ENCODE peak calls at places on chromosomes 16 and 17, in six cellular contexts. L is GM04504, M is pancreas, K is retina, X is NCI-H345, Y is AG10803. D is an unnamed sample.

GRCh38 chr17:48505788-48506187 is 25.0 kb downstream of the HOXB1 start:
- DNase-seq in Y (peak), M (no peak), X (peak), L (peak), K (no peak), D (no peak)

GRCh38 chr17:29149431-29150064 is 30.6 kb downstream of the MYO18A start:
- DNase-seq in X (peak), L (no peak), K (no peak), Y (no peak), M (peak), D (no peak)

GRCh38 chr17:55996826-55997225 is 156.4 kb upstream of the ANKFN1 start:
- DNase-seq in X (no peak), K (no peak), L (no peak), Y (no peak), M (no peak), D (no peak)

GRCh38 chr16:19808061-19808621 is 76.5 kb downstream of the GPRC5B start:
- DNase-seq in M (peak), K (peak), Y (no peak), L (no peak), X (no peak), D (no peak)

GRCh38 chr17:12734852-12735430 is 54.4 kb upstream of the ARHGAP44 start:
- DNase-seq in M (no peak), Y (no peak), X (no peak), K (peak), L (no peak), D (no peak)

GRCh38 chr16:27795992-27796614 is 246.2 kb downstream of the KATNIP start:
- DNase-seq in M (peak), Y (peak), L (no peak), K (no peak), X (peak), D (peak)

GRCh38 chr17:80927791-80928216 is 63.8 kb upstream of the CHMP6 start:
- DNase-seq in X (no peak), K (peak), L (no peak), Y (no peak), M (no peak), D (no peak)

GRCh38 chr16:53528797-53529196 is 25.8 kb upstream of the AKTIP start:
- DNase-seq in L (no peak), K (no peak), M (no peak), X (no peak), Y (no peak), D (no peak)

GRCh38 chr17:4326112-4326511 is 40.4 kb downstream of the UBE2G1 start:
- DNase-seq in M (no peak), L (no peak), K (no peak), X (no peak), Y (no peak), D (no peak)

GRCh38 chr16:83561876-83562275 is 245.9 kb upstream of the HSBP1 start:
- DNase-seq in Y (peak), X (no peak), L (no peak), M (no peak), K (no peak), D (no peak)

GRCh38 chr17:57152916-57153528 is 68.0 kb downstream of the AKAP1 start:
- DNase-seq in K (no peak), X (no peak), Y (no peak), M (no peak), L (no peak), D (no peak)

GRCh38 chr16:75261590-75262078 is 10.2 kb upstream of the BCAR1 start:
- DNase-seq in X (no peak), K (no peak), Y (no peak), M (no peak), L (no peak), D (no peak)

GRCh38 chr17:17849863-17850373 is 13.1 kb upstream of the SREBF1 start:
- DNase-seq in K (no peak), L (no peak), X (peak), M (no peak), Y (peak), D (no peak)

GRCh38 chr17:73030501-73030911 is 62.0 kb downstream of the SLC39A11 start:
- DNase-seq in K (peak), X (no peak), Y (peak), M (peak), L (no peak), D (no peak)

GRCh38 chr16:140175-140857 is 1.8 kb upstream of the NPRL3 start:
- DNase-seq in Y (no peak), L (no peak), X (no peak), M (no peak), K (no peak), D (no peak)

GRCh38 chr16:26649646-26650045 is 417.1 kb upstream of the C16orf82 start:
- DNase-seq in X (no peak), L (no peak), M (no peak), Y (no peak), K (no peak), D (no peak)

GRCh38 chr16:27314161-27314723 is 468 bp downstream of the IL4R start:
- DNase-seq in X (no peak), Y (peak), L (peak), K (peak), M (peak), D (peak)

GRCh38 chr16:70740919-70741778 is 55.3 kb upstream of the MTSS2 start:
- DNase-seq in Y (peak), L (peak), K (no peak), M (no peak), X (no peak), D (no peak)

GRCh38 chr17:7838291-7839075 is 4.5 kb downstream of the KDM6B start:
- DNase-seq in Y (peak), M (no peak), L (peak), X (no peak), K (peak), D (peak)

GRCh38 chr17:63354251-63354650 is 91.9 kb downstream of the CYB561 start:
- DNase-seq in Y (no peak), M (no peak), X (no peak), L (no peak), K (no peak), D (no peak)

GRCh38 chr17:45367216-45367615 is 50.4 kb upstream of the MAP3K14 start:
- DNase-seq in X (no peak), M (no peak), K (no peak), Y (no peak), L (no peak), D (no peak)

GRCh38 chr17:2042355-2042929 is 620 bp downstream of the OVCA2 start:
- DNase-seq in L (no peak), K (peak), M (no peak), X (peak), Y (no peak), D (no peak)